ENCODE peak calls at places on chromosome 19, in four cellular contexts. One of them, this sample, is unnamed.

GRCh38 chr19:29831041-29831548 is 19.3 kb downstream of the CCNE1 start:
- DNase-seq in cardiac fibroblast: peak; percentile 47
- DNase-seq in MCF 10A: peak; percentile 22
- DNase-seq in endodermal cell: peak; percentile 57
- DNase-seq in this sample: no peak

GRCh38 chr19:48413879-48414623 is 20.6 kb downstream of the GRIN2D start:
- DNase-seq in cardiac fibroblast: no peak
- DNase-seq in MCF 10A: no peak
- DNase-seq in endodermal cell: peak; percentile 80
- DNase-seq in this sample: no peak

GRCh38 chr19:39157997-39158389 is 32.4 kb downstream of the PAK4 start:
- DNase-seq in cardiac fibroblast: no peak
- DNase-seq in MCF 10A: no peak
- DNase-seq in endodermal cell: no peak
- DNase-seq in this sample: no peak

GRCh38 chr19:45200614-45201013 is 22.0 kb downstream of the BLOC1S3 start:
- DNase-seq in cardiac fibroblast: peak; percentile 43
- DNase-seq in MCF 10A: peak; percentile 55
- DNase-seq in endodermal cell: peak; percentile 86
- DNase-seq in this sample: peak; percentile 43

GRCh38 chr19:39814595-39814994 is 19.4 kb downstream of the DYRK1B start:
- DNase-seq in cardiac fibroblast: peak; percentile 20
- DNase-seq in MCF 10A: peak; percentile 21
- DNase-seq in endodermal cell: no peak
- DNase-seq in this sample: no peak

GRCh38 chr19:662207-662961 is 630 bp downstream of the RNF126 start:
- DNase-seq in cardiac fibroblast: peak; percentile 41
- DNase-seq in MCF 10A: peak; percentile 64
- DNase-seq in endodermal cell: peak; percentile 74
- DNase-seq in this sample: no peak

GRCh38 chr19:1273263-1274041 is 1.9 kb upstream of the FAM174C start:
- DNase-seq in cardiac fibroblast: peak; percentile 18
- DNase-seq in MCF 10A: no peak
- DNase-seq in endodermal cell: no peak
- DNase-seq in this sample: no peak

GRCh38 chr19:10223488-10224213 is 7.5 kb downstream of the S1PR2 start:
- DNase-seq in cardiac fibroblast: no peak
- DNase-seq in MCF 10A: no peak
- DNase-seq in endodermal cell: no peak
- DNase-seq in this sample: no peak

GRCh38 chr19:49560358-49560900 is 19.9 kb downstream of the NOSIP start:
- DNase-seq in cardiac fibroblast: no peak
- DNase-seq in MCF 10A: no peak
- DNase-seq in endodermal cell: no peak
- DNase-seq in this sample: no peak

GRCh38 chr19:38417544-38418506 is 8.2 kb downstream of the RASGRP4 start:
- DNase-seq in cardiac fibroblast: no peak
- DNase-seq in MCF 10A: peak; percentile 45
- DNase-seq in endodermal cell: peak; percentile 93
- DNase-seq in this sample: no peak

GRCh38 chr19:40133491-40133890 is 42.7 kb upstream of the ZNF780A start:
- DNase-seq in cardiac fibroblast: no peak
- DNase-seq in MCF 10A: no peak
- DNase-seq in endodermal cell: no peak
- DNase-seq in this sample: no peak

GRCh38 chr19:3451451-3451866 is 28.9 kb downstream of the SMIM24 start:
- DNase-seq in cardiac fibroblast: no peak
- DNase-seq in MCF 10A: no peak
- DNase-seq in endodermal cell: no peak
- DNase-seq in this sample: no peak

GRCh38 chr19:9818734-9819589 is at the start of gene FBXL12:
- DNase-seq in cardiac fibroblast: peak; percentile 100
- DNase-seq in MCF 10A: peak; percentile 100
- DNase-seq in endodermal cell: peak; percentile 100
- DNase-seq in this sample: peak; percentile 99

GRCh38 chr19:42311612-42312160 is 1.4 kb upstream of the TMEM145 start:
- DNase-seq in cardiac fibroblast: peak; percentile 14
- DNase-seq in MCF 10A: peak; percentile 17
- DNase-seq in endodermal cell: peak; percentile 69
- DNase-seq in this sample: no peak

GRCh38 chr19:1076046-1076386 is 9.0 kb downstream of the ARHGAP45 start:
- DNase-seq in cardiac fibroblast: no peak
- DNase-seq in MCF 10A: no peak
- DNase-seq in endodermal cell: no peak
- DNase-seq in this sample: no peak

GRCh38 chr19:1655992-1656608 is 3.7 kb upstream of the TCF3 start:
- DNase-seq in cardiac fibroblast: no peak
- DNase-seq in MCF 10A: no peak
- DNase-seq in endodermal cell: no peak
- DNase-seq in this sample: no peak

GRCh38 chr19:53951436-53951835 is 11.3 kb upstream of the CACNG8 start:
- DNase-seq in cardiac fibroblast: no peak
- DNase-seq in MCF 10A: no peak
- DNase-seq in endodermal cell: no peak
- DNase-seq in this sample: no peak

GRCh38 chr19:16588089-16588823 is 16.0 kb upstream of the SLC35E1 start:
- DNase-seq in cardiac fibroblast: peak; percentile 43
- DNase-seq in MCF 10A: no peak
- DNase-seq in endodermal cell: no peak
- DNase-seq in this sample: no peak

GRCh38 chr19:19142347-19142746 is 4.1 kb upstream of the TMEM161A start:
- DNase-seq in cardiac fibroblast: no peak
- DNase-seq in MCF 10A: no peak
- DNase-seq in endodermal cell: peak; percentile 24
- DNase-seq in this sample: no peak

GRCh38 chr19:19138110-19138981 is at the start of gene TMEM161A:
- DNase-seq in cardiac fibroblast: peak; percentile 99
- DNase-seq in MCF 10A: peak; percentile 99
- DNase-seq in endodermal cell: peak; percentile 99
- DNase-seq in this sample: peak; percentile 99

GRCh38 chr19:19140476-19140875 is 2.2 kb upstream of the TMEM161A start:
- DNase-seq in cardiac fibroblast: no peak
- DNase-seq in MCF 10A: no peak
- DNase-seq in endodermal cell: peak; percentile 40
- DNase-seq in this sample: no peak

GRCh38 chr19:19137556-19138109 is 645 bp downstream of the TMEM161A start:
- DNase-seq in cardiac fibroblast: no peak
- DNase-seq in MCF 10A: no peak
- DNase-seq in endodermal cell: no peak
- DNase-seq in this sample: no peak

DNA sequence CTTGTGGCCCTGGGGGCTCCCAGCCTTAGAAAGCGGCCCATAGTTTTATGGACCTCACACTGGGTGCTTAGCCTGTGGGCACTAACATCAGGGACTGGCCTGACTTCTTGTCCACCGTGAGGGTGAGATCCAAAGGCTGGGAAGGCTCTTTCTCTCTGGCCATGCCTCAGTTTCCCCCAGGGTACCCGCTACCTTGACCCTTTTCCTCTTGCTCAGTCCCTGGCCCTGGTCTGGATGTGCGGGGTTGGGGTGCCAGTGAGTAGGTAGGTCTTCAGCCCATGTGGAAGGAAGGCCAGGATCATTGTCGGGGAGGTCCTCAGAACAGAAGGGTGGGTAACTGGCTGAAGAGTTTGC is 1.6 kb upstream of the TMEM161A start:
- DNase-seq in cardiac fibroblast: no peak
- DNase-seq in MCF 10A: no peak
- DNase-seq in endodermal cell: no peak
- DNase-seq in this sample: no peak
- TF ChIP-seq CTCF in cardiac fibroblast: no peak
- TF ChIP-seq CTCF in MCF 10A: peak; percentile 2
- TF ChIP-seq CTCF in endodermal cell: peak; percentile 7
- TF ChIP-seq CTCF in this sample: peak; percentile 70

GRCh38 chr19:36043952-36044351 is 10.1 kb downstream of the THAP8 start:
- DNase-seq in cardiac fibroblast: no peak
- DNase-seq in MCF 10A: no peak
- DNase-seq in endodermal cell: no peak
- DNase-seq in this sample: no peak

GRCh38 chr19:36041831-36042230 is 9.2 kb upstream of the CLIP3 start:
- DNase-seq in cardiac fibroblast: peak; percentile 90
- DNase-seq in MCF 10A: peak; percentile 77
- DNase-seq in endodermal cell: no peak
- DNase-seq in this sample: peak; percentile 55

DNA sequence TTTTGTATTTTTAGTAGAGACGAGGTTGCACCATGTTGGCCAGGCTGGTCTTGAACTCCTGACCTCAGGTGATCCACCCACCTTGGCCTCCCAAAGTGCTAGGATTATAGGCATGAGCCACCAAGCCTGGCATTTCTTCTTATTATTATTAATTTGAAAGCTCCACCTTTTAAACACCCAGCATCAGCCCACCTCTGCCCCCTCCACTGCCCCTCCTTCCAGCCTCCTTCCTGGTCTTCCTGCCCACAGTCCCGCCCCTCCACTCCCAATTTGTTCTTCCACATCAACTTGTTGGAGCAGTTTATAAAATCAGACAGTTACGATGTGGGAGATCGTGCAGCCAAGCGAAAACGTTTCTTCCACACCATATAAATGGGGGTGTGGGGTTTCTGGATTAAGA is 7.8 kb upstream of the CLIP3 start:
- DNase-seq in cardiac fibroblast: no peak
- DNase-seq in MCF 10A: no peak
- DNase-seq in endodermal cell: no peak
- DNase-seq in this sample: no peak
- TF ChIP-seq CTCF in cardiac fibroblast: no peak
- TF ChIP-seq CTCF in MCF 10A: no peak
- TF ChIP-seq CTCF in endodermal cell: no peak
- TF ChIP-seq CTCF in this sample: no peak

GRCh38 chr19:52274191-52274590 is 4.8 kb downstream of the ZNF766 start:
- DNase-seq in cardiac fibroblast: no peak
- DNase-seq in MCF 10A: no peak
- DNase-seq in endodermal cell: no peak
- DNase-seq in this sample: no peak

GRCh38 chr19:52273301-52273700 is 3.9 kb downstream of the ZNF766 start:
- DNase-seq in cardiac fibroblast: no peak
- DNase-seq in MCF 10A: no peak
- DNase-seq in endodermal cell: no peak
- DNase-seq in this sample: no peak

GRCh38 chr19:52270266-52270885 is 989 bp downstream of the ZNF766 start:
- DNase-seq in cardiac fibroblast: no peak
- DNase-seq in MCF 10A: no peak
- DNase-seq in endodermal cell: peak; percentile 53
- DNase-seq in this sample: peak; percentile 5

GRCh38 chr19:52269338-52270261 is at the start of gene ZNF766:
- DNase-seq in cardiac fibroblast: peak; percentile 95
- DNase-seq in MCF 10A: peak; percentile 94
- DNase-seq in endodermal cell: peak; percentile 98
- DNase-seq in this sample: peak; percentile 92
- TF ChIP-seq CTCF in cardiac fibroblast: no peak
- TF ChIP-seq CTCF in MCF 10A: no peak
- TF ChIP-seq CTCF in endodermal cell: no peak
- TF ChIP-seq CTCF in this sample: no peak

GRCh38 chr19:13154911-13155471 is 4.8 kb downstream of the IER2 start:
- DNase-seq in cardiac fibroblast: peak; percentile 72
- DNase-seq in MCF 10A: peak; percentile 69
- DNase-seq in endodermal cell: peak; percentile 94
- DNase-seq in this sample: peak; percentile 74
- TF ChIP-seq CTCF in cardiac fibroblast: peak; percentile 28
- TF ChIP-seq CTCF in MCF 10A: no peak
- TF ChIP-seq CTCF in endodermal cell: peak; percentile 70
- TF ChIP-seq CTCF in this sample: peak; percentile 50

GRCh38 chr19:14554382-14554812 is 17.5 kb downstream of the NDUFB7 start:
- DNase-seq in cardiac fibroblast: no peak
- DNase-seq in MCF 10A: peak; percentile 27
- DNase-seq in endodermal cell: no peak
- DNase-seq in this sample: no peak
- TF ChIP-seq CTCF in cardiac fibroblast: no peak
- TF ChIP-seq CTCF in MCF 10A: peak; percentile 20
- TF ChIP-seq CTCF in endodermal cell: peak; percentile 37
- TF ChIP-seq CTCF in this sample: peak; percentile 16

DNA sequence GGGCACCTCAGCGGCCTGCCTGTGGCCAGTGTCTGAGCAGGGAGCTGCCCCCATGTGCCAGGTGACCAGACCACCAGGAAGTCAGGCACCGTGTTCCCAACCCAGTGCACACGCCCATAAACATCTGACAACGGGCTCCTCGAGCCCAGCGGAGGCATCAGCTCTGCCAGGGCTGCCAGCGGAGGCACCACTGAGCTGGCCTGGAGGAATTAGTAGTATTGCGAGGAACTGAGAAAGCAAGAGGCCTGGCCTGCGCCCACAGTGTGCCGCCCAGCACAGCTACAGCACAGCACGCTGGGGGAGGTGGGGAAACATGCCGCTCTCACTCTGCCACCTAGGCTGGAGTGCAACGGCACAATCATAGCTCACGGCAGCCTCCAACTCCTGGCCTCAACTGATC is 44.6 kb downstream of the ANKRD27 start:
- DNase-seq in cardiac fibroblast: no peak
- DNase-seq in MCF 10A: no peak
- DNase-seq in endodermal cell: peak; percentile 59
- DNase-seq in this sample: no peak
- TF ChIP-seq CTCF in cardiac fibroblast: no peak
- TF ChIP-seq CTCF in MCF 10A: no peak
- TF ChIP-seq CTCF in endodermal cell: peak; percentile 37
- TF ChIP-seq CTCF in this sample: peak; percentile 24

GRCh38 chr19:33430674-33431277 is 57.3 kb downstream of the CEBPG start:
- DNase-seq in cardiac fibroblast: peak; percentile 73
- DNase-seq in MCF 10A: peak; percentile 72
- DNase-seq in endodermal cell: peak; percentile 92
- DNase-seq in this sample: peak; percentile 53
- TF ChIP-seq CTCF in cardiac fibroblast: peak; percentile 88
- TF ChIP-seq CTCF in MCF 10A: peak; percentile 74
- TF ChIP-seq CTCF in endodermal cell: peak; percentile 91
- TF ChIP-seq CTCF in this sample: peak; percentile 93

DNA sequence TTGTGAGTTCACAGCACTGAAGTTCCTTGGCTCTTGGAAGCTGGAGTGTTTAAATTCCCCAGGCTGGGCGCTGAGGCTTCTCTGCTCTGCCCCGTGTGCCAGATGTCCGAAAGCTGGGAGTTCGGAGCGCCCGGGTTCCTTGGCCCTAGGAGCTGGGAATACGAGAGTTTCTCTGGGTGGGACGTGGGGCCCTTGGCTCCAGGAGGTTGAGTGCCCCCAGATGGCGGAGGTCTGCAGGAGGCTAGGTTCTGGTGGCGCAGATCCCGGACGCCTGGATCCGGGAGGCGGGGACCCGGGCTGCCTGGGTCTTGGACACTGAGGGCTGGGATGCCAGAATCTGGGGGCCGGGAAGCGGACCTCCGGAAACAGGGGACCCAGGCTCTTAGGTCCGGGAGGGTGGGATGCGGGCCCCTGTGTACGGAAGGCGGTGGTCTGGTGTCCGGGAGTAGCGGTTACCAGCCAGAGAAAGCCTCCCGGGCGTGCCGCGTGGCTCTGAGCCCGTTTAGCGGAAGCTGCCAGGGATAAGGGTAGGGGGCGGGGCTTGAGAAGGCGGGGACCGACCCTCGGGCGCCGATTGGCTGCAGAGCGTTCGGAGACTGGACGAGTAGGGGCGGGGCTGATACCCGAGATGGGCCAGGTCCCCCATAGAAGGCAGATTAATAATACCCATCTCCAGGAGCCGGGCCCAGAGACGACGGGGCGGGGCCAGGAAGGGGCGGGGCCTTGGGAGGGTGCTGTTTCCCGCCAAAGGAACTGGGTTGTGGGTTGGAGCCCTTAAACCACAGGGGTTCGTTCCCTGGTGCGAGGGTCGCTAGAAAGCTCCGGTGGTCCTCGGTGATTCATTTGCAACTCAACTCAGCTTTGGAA is at the start of gene SLC1A5:
- DNase-seq in cardiac fibroblast: peak; percentile 97
- DNase-seq in MCF 10A: peak; percentile 99
- DNase-seq in endodermal cell: peak; percentile 100
- DNase-seq in this sample: peak; percentile 96
- TF ChIP-seq CTCF in cardiac fibroblast: no peak
- TF ChIP-seq CTCF in MCF 10A: no peak
- TF ChIP-seq CTCF in endodermal cell: no peak
- TF ChIP-seq CTCF in this sample: no peak